ENCODE peak calls at places on chromosomes 1 and 21, in seven cellular contexts. X, A, N, Y, H, R and E are unnamed samples.

GRCh38 chr1:202283379-202283844 is 58.3 kb downstream of the UBE2T start:
- DNase-seq in X (peak), A (peak), N (no peak), Y (no peak), H (no peak), R (peak), E (peak)

GRCh38 chr21:39610705-39611104 is 2.0 kb upstream of the B3GALT5 start:
- DNase-seq in X (peak), A (no peak), N (no peak), Y (no peak), H (no peak), R (no peak), E (no peak)

GRCh38 chr1:108734176-108734865 is 12.2 kb upstream of the STXBP3 start:
- DNase-seq in X (no peak), A (no peak), N (no peak), Y (no peak), H (no peak), R (no peak), E (no peak)

GRCh38 chr1:199290186-199290585 is 651.3 kb downstream of the PTPRC start:
- DNase-seq in X (peak), A (no peak), N (no peak), Y (no peak), H (no peak), R (peak), E (no peak)

GRCh38 chr1:200311256-200311655 is 98.6 kb downstream of the ZNF281 start:
- DNase-seq in X (peak), A (no peak), N (no peak), Y (no peak), H (no peak), R (peak), E (no peak)

GRCh38 chr1:117686907-117687306 is 81.1 kb downstream of the TENT5C start:
- DNase-seq in X (peak), A (no peak), N (no peak), Y (no peak), H (no peak), R (peak), E (peak)

GRCh38 chr1:205748398-205749093 is 1.4 kb downstream of the NUCKS1 start:
- DNase-seq in X (peak), A (peak), N (peak), Y (peak), H (no peak), R (peak), E (no peak)

GRCh38 chr1:151352001-151352718 is 5.1 kb upstream of the RFX5 start:
- DNase-seq in X (peak), A (no peak), N (no peak), Y (no peak), H (no peak), R (no peak), E (no peak)

GRCh38 chr1:47223921-47224675 is 7.9 kb downstream of the TAL1 start:
- DNase-seq in X (no peak), A (no peak), N (no peak), Y (no peak), H (no peak), R (no peak), E (no peak)

GRCh38 chr1:175673236-175674150 is 69.9 kb downstream of the TNR start:
- DNase-seq in X (peak), A (no peak), N (no peak), Y (no peak), H (no peak), R (no peak), E (no peak)

GRCh38 chr1:5598824-5599395 is 393.3 kb downstream of the NPHP4 start:
- DNase-seq in X (no peak), A (no peak), N (no peak), Y (no peak), H (no peak), R (no peak), E (no peak)

GRCh38 chr1:59136541-59137335 is 160.2 kb upstream of the FGGY start:
- DNase-seq in X (peak), A (no peak), N (no peak), Y (no peak), H (no peak), R (peak), E (no peak)

GRCh38 chr1:55304306-55304705 is 89.1 kb upstream of the USP24 start:
- DNase-seq in X (no peak), A (no peak), N (no peak), Y (no peak), H (peak), R (no peak), E (no peak)

GRCh38 chr1:40838980-40839942 is 22.9 kb downstream of the CITED4 start:
- DNase-seq in X (peak), A (no peak), N (no peak), Y (no peak), H (no peak), R (no peak), E (no peak)

GRCh38 chr1:160204526-160205241 is 500 bp upstream of the PEA15 start:
- DNase-seq in X (no peak), A (peak), N (no peak), Y (no peak), H (no peak), R (peak), E (no peak)

GRCh38 chr1:27656157-27656893 is 15.7 kb downstream of the IFI6 start:
- DNase-seq in X (peak), A (no peak), N (no peak), Y (no peak), H (peak), R (peak), E (peak)

GRCh38 chr1:95002657-95003432 is 69.9 kb downstream of the ALG14 start:
- DNase-seq in X (no peak), A (no peak), N (no peak), Y (no peak), H (peak), R (peak), E (no peak)

GRCh38 chr1:103371234-103371633 is 154.3 kb upstream of the RNPC3 start:
- DNase-seq in X (no peak), A (no peak), N (no peak), Y (no peak), H (no peak), R (peak), E (no peak)

GRCh38 chr1:231493421-231494185 is 34.9 kb upstream of the TSNAX start:
- DNase-seq in X (no peak), A (no peak), N (no peak), Y (no peak), H (no peak), R (peak), E (no peak)

GRCh38 chr1:37817481-37817880 is 9.5 kb upstream of the YRDC start:
- DNase-seq in X (no peak), A (no peak), N (no peak), Y (no peak), H (no peak), R (no peak), E (no peak)

GRCh38 chr1:205766038-205766437 is 9.2 kb downstream of the RAB29 start:
- DNase-seq in X (peak), A (no peak), N (no peak), Y (no peak), H (no peak), R (peak), E (no peak)

GRCh38 chr1:71804140-71804539 is 478.2 kb downstream of the NEGR1 start:
- DNase-seq in X (no peak), A (no peak), N (no peak), Y (no peak), H (no peak), R (no peak), E (no peak)

GRCh38 chr1:7069888-7070287 is 284.6 kb downstream of the CAMTA1 start:
- DNase-seq in X (peak), A (no peak), N (no peak), Y (no peak), H (no peak), R (peak), E (no peak)

GRCh38 chr1:225300381-225300780 is 127.5 kb downstream of the LBR start:
- DNase-seq in X (peak), A (no peak), N (no peak), Y (no peak), H (no peak), R (no peak), E (no peak)

GRCh38 chr1:27348861-27349783 is 7.3 kb downstream of the SYTL1 start:
- DNase-seq in X (peak), A (no peak), N (no peak), Y (no peak), H (no peak), R (peak), E (no peak)

GRCh38 chr1:68331117-68331865 is 99.0 kb upstream of the WLS start:
- DNase-seq in X (peak), A (no peak), N (no peak), Y (peak), H (no peak), R (peak), E (peak)

GRCh38 chr1:159913451-159914192 is 11.7 kb downstream of the TAGLN2 start:
- DNase-seq in X (peak), A (no peak), N (no peak), Y (no peak), H (no peak), R (no peak), E (no peak)

GRCh38 chr1:101781437-101781836 is 215.3 kb downstream of the OLFM3 start:
- DNase-seq in X (peak), A (no peak), N (no peak), Y (no peak), H (no peak), R (peak), E (no peak)

GRCh38 chr1:117886101-117886795 is 43.2 kb downstream of the GDAP2 start:
- DNase-seq in X (no peak), A (no peak), N (no peak), Y (peak), H (no peak), R (peak), E (peak)

GRCh38 chr1:26994772-26995625 is 1.5 kb downstream of the TRNP1 start:
- DNase-seq in X (peak), A (no peak), N (no peak), Y (no peak), H (no peak), R (peak), E (no peak)